ENCODE peak calls at places on chromosomes 1 and 21, in eight cellular contexts. W, M, G, P, C, V, S and U are unnamed samples.

GRCh38 chr1:8294170-8294697 is 23.7 kb upstream of the SLC45A1 start:
- DNase-seq in S (no peak), G (no peak), P (no peak), M (no peak), C (no peak), W (no peak), V (no peak), U (no peak)

GRCh38 chr1:225870883-225871282 is 11.3 kb downstream of the TMEM63A start:
- DNase-seq in P (no peak), C (no peak), W (no peak), V (no peak), G (no peak), M (no peak), S (no peak), U (no peak)

GRCh38 chr1:22808846-22809501 is 98.3 kb downstream of the EPHB2 start:
- DNase-seq in V (peak; percentile 29), M (no peak), S (no peak), W (no peak), C (no peak), P (peak; percentile 42), G (no peak), U (peak; percentile 88)

GRCh38 chr1:18183477-18183974 is 75.9 kb downstream of the IGSF21 start:
- DNase-seq in M (no peak), G (no peak), C (no peak), W (no peak), S (no peak), V (no peak), P (no peak), U (no peak)

GRCh38 chr1:63475761-63476160 is 47.3 kb downstream of the ITGB3BP start:
- DNase-seq in W (no peak), P (no peak), V (no peak), M (no peak), C (no peak), G (no peak), S (no peak), U (no peak)

GRCh38 chr1:147243228-147243685 is 773 bp downstream of the CHD1L start:
- DNase-seq in M (no peak), W (no peak), V (peak; percentile 49), G (peak; percentile 39), P (no peak), S (peak; percentile 57), C (no peak), U (no peak)

GRCh38 chr1:210301254-210301955 is 27.3 kb upstream of the HHAT start:
- DNase-seq in P (no peak), V (no peak), C (no peak), M (peak; percentile 23), S (no peak), W (no peak), G (no peak), U (no peak)

GRCh38 chr1:209816923-209817322 is 10.8 kb upstream of the UTP25 start:
- DNase-seq in C (no peak), M (no peak), S (no peak), W (no peak), P (no peak), G (no peak), V (no peak), U (no peak)

GRCh38 chr1:179012033-179012432 is 13.7 kb upstream of the FAM20B start:
- DNase-seq in V (no peak), G (no peak), M (no peak), P (no peak), W (no peak), C (no peak), S (no peak), U (no peak)

GRCh38 chr21:29017639-29018237 is 1.4 kb downstream of the RWDD2B start:
- DNase-seq in S (no peak), V (no peak), C (no peak), G (no peak), M (no peak), W (no peak), P (no peak), U (no peak)

GRCh38 chr1:240293706-240294105 is 202.0 kb downstream of the FMN2 start:
- DNase-seq in W (no peak), V (no peak), C (no peak), P (no peak), G (no peak), S (no peak), M (no peak), U (no peak)

GRCh38 chr1:63401945-63402344 is 34.5 kb downstream of the ALG6 start:
- DNase-seq in M (no peak), C (no peak), G (no peak), V (no peak), P (no peak), S (no peak), W (no peak), U (no peak)

GRCh38 chr1:245956225-245956624 is 550.9 kb downstream of the SMYD3 start:
- DNase-seq in C (no peak), W (no peak), V (no peak), M (no peak), P (no peak), S (peak; percentile 65), G (no peak), U (no peak)

GRCh38 chr1:114794038-114794437 is 13.6 kb upstream of the SIKE1 start:
- DNase-seq in W (no peak), S (no peak), P (no peak), G (no peak), M (no peak), C (no peak), V (no peak), U (no peak)

GRCh38 chr1:158998781-158999161 is 10.9 kb upstream of the IFI16 start:
- DNase-seq in S (peak; percentile 64), W (peak; percentile 58), V (peak; percentile 82), G (peak; percentile 39), P (no peak), C (peak; percentile 54), M (peak; percentile 45), U (peak; percentile 74)

GRCh38 chr1:44811714-44812151 is 3.4 kb downstream of the BTBD19 start:
- DNase-seq in C (no peak), G (peak; percentile 14), S (peak; percentile 49), V (no peak), W (no peak), M (no peak), P (no peak), U (peak; percentile 65)

GRCh38 chr1:44810101-44810761 is 1.9 kb downstream of the BTBD19 start:
- DNase-seq in S (peak; percentile 67), M (peak; percentile 66), G (peak; percentile 93), W (peak; percentile 50), P (no peak), C (peak; percentile 43), V (peak; percentile 81), U (peak; percentile 84)

GRCh38 chr1:44812822-44813543 is 4.7 kb downstream of the BTBD19 start:
- DNase-seq in G (peak; percentile 46), C (no peak), W (no peak), V (no peak), S (peak; percentile 52), P (no peak), M (no peak), U (peak; percentile 71)

GRCh38 chr1:44808938-44809917 is 905 bp downstream of the BTBD19 start:
- DNase-seq in P (peak; percentile 63), S (peak; percentile 92), W (peak; percentile 46), M (no peak), G (peak; percentile 55), V (peak; percentile 54), C (no peak), U (peak; percentile 80)

DNA sequence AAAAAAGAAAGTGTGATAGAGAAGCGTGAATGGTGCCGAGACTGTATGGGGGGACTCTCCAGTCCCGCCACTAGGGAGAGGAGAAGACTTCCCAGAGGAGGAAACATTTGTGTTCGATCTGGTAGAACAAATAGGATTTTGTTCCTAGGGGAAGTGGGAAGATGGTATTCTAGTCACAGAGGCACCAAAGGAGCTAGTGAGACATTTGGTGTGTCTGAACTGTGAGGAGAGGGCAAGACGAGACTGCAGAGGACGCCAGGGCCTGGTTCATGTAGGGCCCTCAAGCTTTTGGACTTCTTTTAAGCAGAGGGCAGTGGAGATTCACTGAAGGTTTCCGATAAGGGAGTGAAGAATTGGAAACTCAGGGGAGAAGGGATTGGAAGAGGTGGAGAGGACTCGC is 2.9 kb downstream of the BTBD19 start:
- DNase-seq in C (peak; percentile 1), W (no peak), S (peak; percentile 25), V (no peak), P (no peak), M (no peak), G (peak; percentile 4), U (peak; percentile 38)
- H3K4me1 ChIP-seq in C (peaks cover 65% of the 10 kb centered on the region), W (peaks cover 75% of the 10 kb centered on the region), S (peaks cover 51% of the 10 kb centered on the region), V (peaks cover 58% of the 10 kb centered on the region), P (peaks cover 80% of the 10 kb centered on the region), M (peaks cover 10% of the 10 kb centered on the region), G (peaks cover 74% of the 10 kb centered on the region), U (peaks cover 57% of the 10 kb centered on the region)

DNA sequence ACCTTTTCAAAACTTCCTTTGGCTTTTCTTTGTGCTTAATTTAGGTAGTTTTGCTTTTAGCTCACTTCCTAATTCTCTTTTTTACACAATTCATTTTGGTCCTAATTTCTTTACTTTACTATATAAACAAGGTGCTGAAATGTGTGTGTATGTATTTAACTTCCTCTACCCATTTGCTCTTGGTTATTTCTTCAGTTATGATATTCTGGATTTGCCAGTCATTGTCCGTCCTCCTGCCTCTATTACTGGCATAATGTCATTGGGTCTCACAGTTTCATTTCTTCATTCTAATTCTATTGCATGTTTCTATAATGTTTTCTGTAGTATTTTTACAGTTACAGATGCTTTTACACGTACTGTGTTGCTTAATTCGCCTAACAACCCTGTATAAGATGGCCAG is 96.2 kb downstream of the ZMYM4 start:
- DNase-seq in P (no peak), C (no peak), M (no peak), V (no peak), S (no peak), W (no peak), G (no peak), U (no peak)
- H3K27ac ChIP-seq in P (no peak overlapping the region), C (no peak overlapping the region), M (no peak overlapping the region), V (no peak overlapping the region), S (no peak overlapping the region), W (no peak overlapping the region), G (no peak overlapping the region), U (no peak overlapping the region)

GRCh38 chr1:244918422-244919319 is 54.3 kb upstream of the HNRNPU start:
- DNase-seq in V (peak; percentile 67), G (peak; percentile 35), S (peak; percentile 66), C (no peak), P (peak; percentile 26), M (peak; percentile 8), W (peak; percentile 40), U (peak; percentile 59)
- TF ChIP-seq POLR2A in V (no peak), G (peak; percentile 31), S (no peak), C (no peak), P (no peak), M (no peak), W (no peak), U (no peak)

GRCh38 chr1:16075337-16076002 is 2.0 kb upstream of the FAM131C start:
- DNase-seq in W (no peak), G (peak; percentile 69), M (no peak), C (no peak), V (peak; percentile 80), S (no peak), P (peak; percentile 52), U (peak; percentile 84)

GRCh38 chr1:16076003-16076870 is 2.8 kb upstream of the FAM131C start:
- DNase-seq in C (no peak), G (no peak), V (no peak), W (peak; percentile 90), M (no peak), S (no peak), P (peak; percentile 46), U (peak; percentile 82)

GRCh38 chr1:16076871-16077250 is 3.4 kb upstream of the FAM131C start:
- DNase-seq in G (no peak), S (no peak), P (no peak), C (no peak), W (peak; percentile 67), M (no peak), V (peak; percentile 38), U (no peak)

GRCh38 chr1:16078925-16079656 is 5.6 kb upstream of the FAM131C start:
- DNase-seq in V (peak; percentile 89), W (peak; percentile 76), M (peak; percentile 71), C (peak; percentile 74), G (peak; percentile 87), S (peak; percentile 90), P (peak; percentile 76), U (peak; percentile 89)

GRCh38 chr1:16077430-16078245 is 4.2 kb upstream of the FAM131C start:
- DNase-seq in W (no peak), P (no peak), S (no peak), M (no peak), C (no peak), G (no peak), V (no peak), U (no peak)
- H3K4me1 ChIP-seq in W (peaks cover 67% of the 10 kb centered on the region), P (peaks cover 47% of the 10 kb centered on the region), S (peaks cover 10% of the 10 kb centered on the region), M (peaks cover 2% of the 10 kb centered on the region), C (peaks cover 18% of the 10 kb centered on the region), G (peaks cover 24% of the 10 kb centered on the region), V (peaks cover 16% of the 10 kb centered on the region), U (peaks cover 39% of the 10 kb centered on the region)